ENCODE peak calls at places on chromosomes 11 and 22, in four cellular contexts. U, R, X and D are unnamed samples.

GRCh38 chr22:24011735-24012068 is 598 bp downstream of the CABIN1 start:
- DNase-seq in R (no peak), U (no peak), X (no peak), D (no peak)

GRCh38 chr22:49302530-49302929 is 525.1 kb downstream of the BRD1 start:
- DNase-seq in X (no peak), R (no peak), U (no peak), D (no peak)

GRCh38 chr11:19808076-19808911 is 95.7 kb downstream of the NAV2 start:
- DNase-seq in R (no peak), X (no peak), U (no peak), D (no peak)

GRCh38 chr22:46052801-46053562 is 76.0 kb upstream of the WNT7B start:
- DNase-seq in X (no peak), U (no peak), R (no peak), D (peak)

GRCh38 chr22:43308451-43309235 is 34.5 kb downstream of the SCUBE1 start:
- DNase-seq in U (no peak), R (no peak), X (no peak), D (no peak)

GRCh38 chr11:19441752-19442553 is 201.2 kb upstream of the E2F8 start:
- DNase-seq in U (no peak), R (peak), X (peak), D (peak)

GRCh38 chr11:81359476-81359875 is 1374.2 kb downstream of the FAM181B start:
- DNase-seq in X (no peak), R (no peak), U (no peak), D (no peak)

GRCh38 chr11:61893981-61894380 is 2.6 kb upstream of the FADS3 start:
- DNase-seq in R (no peak), X (no peak), U (no peak), D (no peak)

GRCh38 chr11:3644817-3645235 is at the start of gene ART1:
- DNase-seq in R (no peak), U (no peak), X (peak), D (peak)

GRCh38 chr11:1193326-1194230 is 29.3 kb upstream of the MUC5B start:
- DNase-seq in R (no peak), U (no peak), X (no peak), D (no peak)

GRCh38 chr22:26364066-26365015 is 64.7 kb upstream of the ASPHD2 start:
- DNase-seq in X (peak), R (no peak), U (peak), D (peak)

GRCh38 chr11:112345708-112346107 is 85.0 kb upstream of the PLET1 start:
- DNase-seq in X (no peak), R (no peak), U (no peak), D (no peak)

GRCh38 chr11:111913031-111913861 is 712 bp downstream of the HSPB2 start:
- DNase-seq in R (no peak), X (no peak), U (no peak), D (no peak)

GRCh38 chr22:46060292-46061123 is 83.5 kb upstream of the WNT7B start:
- DNase-seq in U (no peak), R (no peak), X (no peak), D (no peak)

GRCh38 chr22:21972293-21972779 is 10.3 kb downstream of the TOP3B start:
- DNase-seq in X (no peak), U (peak), R (no peak), D (peak)

GRCh38 chr11:70297341-70297740 is 26.9 kb downstream of the PPFIA1 start:
- DNase-seq in R (no peak), X (no peak), U (no peak), D (no peak)

GRCh38 chr22:26527574-26528465 is 15.5 kb upstream of the TFIP11 start:
- DNase-seq in R (no peak), U (no peak), X (no peak), D (no peak)

GRCh38 chr11:57425565-57426438 is 1.1 kb downstream of the SLC43A3 start:
- DNase-seq in X (no peak), R (no peak), U (no peak), D (no peak)

GRCh38 chr11:70483077-70483861 is 84.9 kb downstream of the CTTN start:
- DNase-seq in X (peak), U (no peak), R (no peak), D (peak)

GRCh38 chr11:60870276-60870675 is 2.9 kb downstream of the ZP1 start:
- DNase-seq in X (no peak), R (no peak), U (no peak), D (no peak)

GRCh38 chr11:2666828-2667570 is 32.8 kb downstream of the KCNQ1OT1 start:
- DNase-seq in U (no peak), R (no peak), X (no peak), D (no peak)

GRCh38 chr22:39776295-39776694 is 117.3 kb downstream of the ENTHD1 start:
- DNase-seq in U (no peak), X (no peak), R (no peak), D (no peak)
- TF ChIP-seq CTCF in U (no peak), X (no peak), R (no peak), D (no peak)

GRCh38 chr11:75491465-75491864 is 34.3 kb downstream of the GDPD5 start:
- DNase-seq in U (no peak), X (no peak), R (no peak), D (no peak)

GRCh38 chr11:75487366-75487765 is 38.4 kb downstream of the GDPD5 start:
- DNase-seq in X (no peak), U (no peak), R (no peak), D (no peak)

GRCh38 chr11:75495749-75496641 is 29.7 kb downstream of the GDPD5 start:
- DNase-seq in U (no peak), X (no peak), R (no peak), D (no peak)

GRCh38 chr11:75490221-75491181 is 35.2 kb downstream of the GDPD5 start:
- DNase-seq in X (no peak), R (no peak), U (no peak), D (peak)

GRCh38 chr11:75492181-75492820 is 33.4 kb downstream of the GDPD5 start:
- DNase-seq in U (peak), R (no peak), X (no peak), D (peak)
- TF ChIP-seq CTCF in U (no peak), R (no peak), X (no peak), D (no peak)

GRCh38 chr11:26480041-26480440 is 92.0 kb downstream of the MUC15 start:
- DNase-seq in X (no peak), U (no peak), R (no peak), D (no peak)
- TF ChIP-seq CTCF in X (no peak), U (no peak), R (no peak), D (no peak)

DNA sequence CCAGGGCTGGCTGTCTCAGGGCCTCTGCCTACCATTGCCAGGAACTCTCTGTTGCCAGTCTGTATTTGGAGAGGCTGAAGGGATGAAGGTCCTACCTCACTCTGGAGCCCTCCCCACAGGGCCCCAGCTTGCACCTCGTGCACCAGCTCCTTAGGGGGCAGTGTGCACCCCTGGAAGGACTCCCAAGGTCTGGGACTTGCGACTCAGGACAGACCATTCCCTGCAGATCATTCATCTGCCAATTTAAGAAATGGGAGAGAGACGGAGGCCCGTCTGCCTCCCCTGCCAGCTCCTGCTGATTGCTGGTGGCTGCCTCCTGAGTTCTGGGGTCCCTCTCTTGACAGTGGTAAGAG is 27.5 kb upstream of the MALAT1 start:
- DNase-seq in X (no peak), R (peak), U (no peak), D (peak)
- TF ChIP-seq CTCF in X (peak), R (peak), U (no peak), D (no peak)

GRCh38 chr11:132410383-132410782 is 1040.0 kb downstream of the NTM start:
- DNase-seq in U (no peak), R (no peak), X (no peak), D (no peak)
- TF ChIP-seq CTCF in U (no peak), R (no peak), X (no peak), D (no peak)

GRCh38 chr11:75272391-75272790 is 31.8 kb downstream of the TPBGL start:
- DNase-seq in R (no peak), U (no peak), X (no peak), D (no peak)

GRCh38 chr11:75269367-75269660 is 28.7 kb downstream of the TPBGL start:
- DNase-seq in X (no peak), U (no peak), R (no peak), D (no peak)

GRCh38 chr11:75269896-75270295 is 29.3 kb downstream of the TPBGL start:
- DNase-seq in R (no peak), U (no peak), X (no peak), D (no peak)

GRCh38 chr11:75271730-75272129 is 31.2 kb downstream of the TPBGL start:
- DNase-seq in R (no peak), X (no peak), U (no peak), D (no peak)

GRCh38 chr11:75270896-75271415 is 30.4 kb downstream of the TPBGL start:
- DNase-seq in X (peak), R (no peak), U (no peak), D (no peak)
- TF ChIP-seq CTCF in X (peak), R (no peak), U (peak), D (peak)

DNA sequence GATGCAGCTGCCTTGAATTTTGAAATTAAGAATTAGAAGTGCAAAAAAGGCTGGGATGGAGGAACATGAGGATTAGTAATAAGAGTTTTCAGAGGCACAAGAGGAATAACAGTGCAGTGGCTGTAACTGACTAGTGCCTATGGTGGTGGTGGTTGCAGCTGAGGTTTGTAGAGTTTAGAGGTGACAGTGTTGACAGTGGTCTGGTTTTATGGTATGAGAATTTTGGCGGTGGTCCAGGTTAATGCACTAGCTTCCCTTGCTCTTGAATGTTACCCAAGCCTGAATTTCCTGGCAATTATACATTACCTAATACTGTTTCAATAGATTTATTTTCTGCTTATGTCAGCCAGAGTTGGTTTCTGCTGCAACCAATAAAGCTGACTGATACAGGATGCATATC is 112.8 kb upstream of the C11orf87 start:
- DNase-seq in U (no peak), X (no peak), R (no peak), D (no peak)
- TF ChIP-seq CTCF in U (no peak), X (no peak), R (no peak), D (no peak)

GRCh38 chr11:9136731-9137130 is 45.3 kb upstream of the SCUBE2 start:
- DNase-seq in U (no peak), X (no peak), R (no peak), D (no peak)

GRCh38 chr11:9139628-9140357 is 48.4 kb upstream of the SCUBE2 start:
- DNase-seq in U (no peak), X (no peak), R (no peak), D (no peak)

GRCh38 chr11:9138612-9139579 is 47.5 kb upstream of the SCUBE2 start:
- DNase-seq in X (peak), U (no peak), R (peak), D (peak)

GRCh38 chr11:9137293-9138132 is 46.1 kb upstream of the SCUBE2 start:
- DNase-seq in X (peak), U (peak), R (peak), D (peak)

DNA sequence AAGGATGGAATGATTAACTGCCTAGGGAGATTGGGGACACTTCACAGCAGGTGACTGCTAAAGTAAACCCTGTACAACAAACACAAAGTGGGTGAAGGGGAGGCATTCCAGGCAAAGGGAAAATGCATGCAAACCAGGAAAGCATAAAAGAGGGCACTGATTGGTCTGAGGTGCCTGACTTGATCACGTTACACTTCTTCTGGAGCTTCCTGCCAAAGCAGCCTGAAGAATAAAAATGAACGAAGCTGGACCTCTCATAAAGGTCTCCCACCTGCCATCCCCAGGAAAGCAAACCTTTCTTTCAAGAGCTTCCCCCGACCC is 46.7 kb upstream of the SCUBE2 start:
- DNase-seq in U (no peak), R (no peak), X (no peak), D (no peak)
- TF ChIP-seq CTCF in U (no peak), R (no peak), X (no peak), D (no peak)

GRCh38 chr11:133504906-133505305 is 27.4 kb downstream of the OPCML start:
- DNase-seq in X (no peak), U (no peak), R (no peak), D (no peak)
- TF ChIP-seq CTCF in X (no peak), U (no peak), R (no peak), D (no peak)